ENCODE peak calls at places on chromosomes 7 and 10, in ten cellular contexts. V is activated T-helper 9 cell treated with anti-CD3 and anti-CD28 coated beads, Interleukin-2, amount 50 U/mL, for 16 hours; F is heart right ventricle; O is bronchial epithelial cell; A is astrocyte of the hippocampus; L is IMR-90; K is choroid plexus epithelial cell; E is NCI-H2029 treated with DMSO at 0.1 percent for 48 hours; P is stimulated activated naive CD4-positive, alpha-beta T cell; B is MCF 10A. J is an unnamed sample.

GRCh38 chr10:49143249-49143648 is 9.4 kb upstream of the FAM170B start:
- DNase-seq in V (no peak), F (no peak), O (no peak), A (no peak), L (no peak), K (no peak), E (no peak), P (no peak), B (no peak), J (no peak)

GRCh38 chr10:31064334-31064733 is 32.7 kb upstream of the ZNF438 start:
- DNase-seq in V (no peak), F (peak; percentile 29), O (peak; percentile 30), A (peak; percentile 46), L (peak; percentile 88), K (peak; percentile 75), E (no peak), P (no peak), B (no peak), J (no peak)

GRCh38 chr7:2632717-2633537 is 1.1 kb downstream of the TTYH3 start:
- DNase-seq in V (peak; percentile 23), F (peak; percentile 63), O (peak; percentile 73), A (peak; percentile 88), L (peak; percentile 69), K (peak; percentile 83), E (no peak), P (peak; percentile 53), B (peak; percentile 58), J (no peak)

GRCh38 chr7:91182819-91183405 is 81.3 kb upstream of the FZD1 start:
- DNase-seq in V (no peak), F (no peak), O (peak; percentile 81), A (peak; percentile 70), L (peak; percentile 98), K (peak; percentile 86), E (no peak), P (no peak), B (peak; percentile 78), J (no peak)

GRCh38 chr10:100715445-100716385 is 29.7 kb upstream of the PAX2 start:
- DNase-seq in V (no peak), F (no peak), O (no peak), A (no peak), L (no peak), K (no peak), E (no peak), P (no peak), B (no peak), J (no peak)

GRCh38 chr7:108348913-108349312 is 107.3 kb downstream of the NRCAM start:
- DNase-seq in V (no peak), F (no peak), O (peak; percentile 80), A (peak; percentile 83), L (peak; percentile 29), K (peak; percentile 89), E (no peak), P (no peak), B (peak; percentile 87), J (no peak)

GRCh38 chr7:1227071-1227804 is 5.4 kb upstream of the UNCX start:
- DNase-seq in V (no peak), F (no peak), O (no peak), A (no peak), L (no peak), K (no peak), E (no peak), P (no peak), B (no peak), J (no peak)

GRCh38 chr10:3898821-3899220 is 113.8 kb upstream of the KLF6 start:
- DNase-seq in V (no peak), F (no peak), O (peak; percentile 99), A (no peak), L (no peak), K (no peak), E (peak; percentile 61), P (no peak), B (peak; percentile 78), J (no peak)

GRCh38 chr7:79084423-79084822 is 369.0 kb downstream of the MAGI2 start:
- DNase-seq in V (no peak), F (no peak), O (no peak), A (no peak), L (peak; percentile 33), K (no peak), E (no peak), P (no peak), B (no peak), J (no peak)

GRCh38 chr10:2207246-2207922 is 470.1 kb upstream of the ADARB2 start:
- DNase-seq in V (no peak), F (no peak), O (no peak), A (no peak), L (no peak), K (no peak), E (no peak), P (no peak), B (no peak), J (no peak)

GRCh38 chr7:151518105-151518780 is 1.5 kb downstream of the RHEB start:
- DNase-seq in V (peak; percentile 46), F (peak; percentile 68), O (peak; percentile 64), A (peak; percentile 62), L (peak; percentile 48), K (peak; percentile 56), E (no peak), P (peak; percentile 54), B (peak; percentile 63), J (peak; percentile 26)

GRCh38 chr10:3805791-3806381 is 20.9 kb upstream of the KLF6 start:
- DNase-seq in V (peak; percentile 43), F (peak; percentile 74), O (peak; percentile 75), A (peak; percentile 88), L (peak; percentile 77), K (peak; percentile 87), E (no peak), P (no peak), B (peak; percentile 73), J (no peak)

GRCh38 chr10:4506087-4506486 is 319.9 kb upstream of the AKR1E2 start:
- DNase-seq in V (no peak), F (no peak), O (no peak), A (peak; percentile 9), L (peak; percentile 12), K (no peak), E (no peak), P (no peak), B (no peak), J (no peak)

GRCh38 chr7:115357213-115357999 is 435.5 kb downstream of the MDFIC start:
- DNase-seq in V (no peak), F (no peak), O (no peak), A (no peak), L (peak; percentile 94), K (no peak), E (no peak), P (no peak), B (no peak), J (no peak)

GRCh38 chr10:23994459-23995046 is 214.4 kb upstream of the KIAA1217 start:
- DNase-seq in V (no peak), F (peak; percentile 61), O (peak; percentile 61), A (peak; percentile 80), L (peak; percentile 39), K (peak; percentile 77), E (no peak), P (no peak), B (peak; percentile 75), J (no peak)

GRCh38 chr10:11527700-11528255 is 83.7 kb downstream of the USP6NL start:
- DNase-seq in V (no peak), F (no peak), O (no peak), A (no peak), L (peak; percentile 25), K (peak; percentile 53), E (no peak), P (peak; percentile 21), B (no peak), J (no peak)

GRCh38 chr10:5811387-5811821 is 1.8 kb downstream of the GDI2 start:
- DNase-seq in V (no peak), F (no peak), O (peak; percentile 54), A (peak; percentile 81), L (peak; percentile 64), K (peak; percentile 70), E (no peak), P (no peak), B (peak; percentile 52), J (no peak)

GRCh38 chr10:59626523-59626869 is 83.2 kb downstream of the SLC16A9 start:
- DNase-seq in V (no peak), F (no peak), O (no peak), A (no peak), L (no peak), K (no peak), E (no peak), P (no peak), B (no peak), J (no peak)

GRCh38 chr7:92633211-92633906 is 43.2 kb upstream of the FAM133B start:
- DNase-seq in V (no peak), F (peak; percentile 23), O (peak; percentile 92), A (peak; percentile 90), L (peak; percentile 94), K (peak; percentile 93), E (no peak), P (no peak), B (peak; percentile 90), J (no peak)

GRCh38 chr10:30058111-30058510 is 1.3 kb downstream of the JCAD start:
- DNase-seq in V (no peak), F (no peak), O (no peak), A (no peak), L (no peak), K (peak; percentile 6), E (no peak), P (no peak), B (no peak), J (no peak)

GRCh38 chr7:107463139-107464078 is 6.4 kb upstream of the GPR22 start:
- DNase-seq in V (peak; percentile 1), F (peak; percentile 61), O (peak; percentile 62), A (peak; percentile 80), L (peak; percentile 79), K (peak; percentile 88), E (peak; percentile 41), P (peak; percentile 51), B (peak; percentile 78), J (peak; percentile 10)

GRCh38 chr7:107355616-107356015 is 114.2 kb upstream of the GPR22 start:
- DNase-seq in V (no peak), F (no peak), O (no peak), A (peak; percentile 39), L (peak; percentile 62), K (peak; percentile 14), E (no peak), P (no peak), B (no peak), J (no peak)

GRCh38 chr10:97127960-97128850 is 57.6 kb downstream of the SLIT1 start:
- DNase-seq in V (no peak), F (no peak), O (no peak), A (peak; percentile 18), L (no peak), K (peak; percentile 3), E (no peak), P (no peak), B (no peak), J (no peak)

GRCh38 chr7:22781230-22781711 is 41.4 kb downstream of the TOMM7 start:
- DNase-seq in V (no peak), F (no peak), O (peak; percentile 55), A (peak; percentile 67), L (peak; percentile 97), K (peak; percentile 76), E (no peak), P (no peak), B (peak; percentile 35), J (no peak)

GRCh38 chr7:85483205-85483604 is 296.3 kb upstream of the SEMA3D start:
- DNase-seq in V (no peak), F (no peak), O (peak; percentile 9), A (peak; percentile 41), L (peak; percentile 77), K (peak; percentile 67), E (no peak), P (no peak), B (no peak), J (no peak)

J was measured in stimulated activated CD8-positive, alpha-beta memory T cell treated with anti-CD3 and anti-CD28 coated beads, Interleukin-7, amount 100 ng/mL, for 1 hour.